ENCODE peak calls at places on chromosomes 4 and X, in seven cellular contexts. One of them, this sample, is unnamed. For H3K4me1, the result is how much of the 10 kb centered on the place peaks cover.

GRCh38 chr4:41865306-41865980 is 69.8 kb upstream of the TMEM33 start:
- DNase-seq in sigmoid colon: no peak
- DNase-seq in heart left ventricle: no peak
- DNase-seq in colonic mucosa: no peak
- DNase-seq in suprapubic skin: no peak
- DNase-seq in NT2/D1: no peak
- DNase-seq in uterus: no peak
- DNase-seq in this sample: no peak

GRCh38 chr4:53313510-53313909 is 52.4 kb downstream of the SCFD2 start:
- DNase-seq in heart left ventricle: no peak
- DNase-seq in uterus: no peak
- DNase-seq in sigmoid colon: no peak
- DNase-seq in colonic mucosa: no peak
- DNase-seq in suprapubic skin: no peak
- DNase-seq in NT2/D1: peak
- DNase-seq in this sample: no peak

GRCh38 chr4:105998210-105998609 is 102.9 kb downstream of the NPNT start:
- DNase-seq in suprapubic skin: no peak
- DNase-seq in uterus: no peak
- DNase-seq in heart left ventricle: no peak
- DNase-seq in sigmoid colon: no peak
- DNase-seq in colonic mucosa: peak
- DNase-seq in NT2/D1: no peak
- DNase-seq in this sample: no peak

GRCh38 chrX:46676399-46677351 is 82.2 kb downstream of the SLC9A7 start:
- DNase-seq in sigmoid colon: no peak
- DNase-seq in colonic mucosa: no peak
- DNase-seq in uterus: no peak
- DNase-seq in heart left ventricle: no peak
- DNase-seq in suprapubic skin: no peak
- DNase-seq in NT2/D1: no peak
- DNase-seq in this sample: no peak

GRCh38 chr4:143482753-143483362 is 30.6 kb upstream of the SMARCA5 start:
- DNase-seq in colonic mucosa: no peak
- DNase-seq in NT2/D1: peak
- DNase-seq in uterus: no peak
- DNase-seq in sigmoid colon: no peak
- DNase-seq in suprapubic skin: no peak
- DNase-seq in heart left ventricle: peak
- DNase-seq in this sample: no peak

GRCh38 chrX:10199212-10199611 is 42.4 kb downstream of the CLCN4 start:
- DNase-seq in heart left ventricle: peak
- DNase-seq in sigmoid colon: peak
- DNase-seq in uterus: no peak
- DNase-seq in NT2/D1: no peak
- DNase-seq in colonic mucosa: no peak
- DNase-seq in suprapubic skin: no peak
- DNase-seq in this sample: no peak

GRCh38 chr4:146640459-146641061 is 1.9 kb downstream of the POU4F2 start:
- DNase-seq in colonic mucosa: no peak
- DNase-seq in uterus: no peak
- DNase-seq in sigmoid colon: no peak
- DNase-seq in NT2/D1: no peak
- DNase-seq in suprapubic skin: no peak
- DNase-seq in heart left ventricle: no peak
- DNase-seq in this sample: no peak

GRCh38 chr4:100189820-100190642 is at the start of gene DDIT4L:
- DNase-seq in heart left ventricle: no peak
- DNase-seq in colonic mucosa: peak
- DNase-seq in uterus: peak
- DNase-seq in suprapubic skin: peak
- DNase-seq in NT2/D1: no peak
- DNase-seq in sigmoid colon: peak
- DNase-seq in this sample: peak

GRCh38 chrX:110847334-110847733 is 51.7 kb upstream of the CHRDL1 start:
- DNase-seq in colonic mucosa: peak
- DNase-seq in NT2/D1: peak
- DNase-seq in sigmoid colon: no peak
- DNase-seq in suprapubic skin: no peak
- DNase-seq in heart left ventricle: no peak
- DNase-seq in uterus: no peak
- DNase-seq in this sample: no peak

GRCh38 chr4:80926446-80926845 is 104.1 kb upstream of the BMP3 start:
- DNase-seq in heart left ventricle: no peak
- DNase-seq in suprapubic skin: no peak
- DNase-seq in uterus: no peak
- DNase-seq in NT2/D1: no peak
- DNase-seq in sigmoid colon: no peak
- DNase-seq in colonic mucosa: no peak
- DNase-seq in this sample: no peak

GRCh38 chr4:152243890-152244595 is 291.8 kb downstream of the FBXW7 start:
- DNase-seq in heart left ventricle: peak
- DNase-seq in NT2/D1: no peak
- DNase-seq in colonic mucosa: peak
- DNase-seq in sigmoid colon: no peak
- DNase-seq in suprapubic skin: no peak
- DNase-seq in uterus: no peak
- DNase-seq in this sample: no peak

GRCh38 chr4:80017125-80017854 is 55.7 kb downstream of the ANTXR2 start:
- DNase-seq in sigmoid colon: no peak
- DNase-seq in uterus: no peak
- DNase-seq in colonic mucosa: no peak
- DNase-seq in heart left ventricle: no peak
- DNase-seq in NT2/D1: no peak
- DNase-seq in suprapubic skin: no peak
- DNase-seq in this sample: no peak

DNA sequence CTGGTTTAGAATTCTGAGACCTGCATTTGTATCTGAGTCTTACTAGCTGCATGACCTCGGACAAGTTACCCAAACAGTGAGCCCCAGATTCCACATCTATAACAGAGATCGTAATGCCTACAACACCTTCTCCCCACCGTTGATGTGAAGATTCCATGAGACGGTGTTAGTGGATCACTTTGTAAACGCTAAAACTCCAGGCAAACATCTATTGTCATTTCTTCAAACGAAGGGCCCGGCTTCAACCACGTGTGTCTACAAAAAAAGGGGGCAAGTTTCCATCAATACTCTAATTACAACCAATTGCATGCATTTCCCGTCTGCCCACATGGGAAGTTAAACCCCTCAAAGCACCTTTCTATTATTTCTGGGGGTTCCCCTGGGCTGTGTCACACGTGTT is 99.1 kb upstream of the ENPP6 start:
- DNase-seq in heart left ventricle: no peak
- DNase-seq in sigmoid colon: no peak
- DNase-seq in suprapubic skin: no peak
- DNase-seq in uterus: no peak
- DNase-seq in colonic mucosa: peak
- DNase-seq in NT2/D1: no peak
- DNase-seq in this sample: no peak
- H3K4me1 ChIP-seq in heart left ventricle: under half
- H3K4me1 ChIP-seq in sigmoid colon: under half
- H3K4me1 ChIP-seq in suprapubic skin: under half
- H3K4me1 ChIP-seq in uterus: under half
- H3K4me1 ChIP-seq in colonic mucosa: under half
- H3K4me1 ChIP-seq in NT2/D1: under half
- H3K4me1 ChIP-seq in this sample: under half

GRCh38 chrX:78104447-78105176 is 564 bp downstream of the PGK1 start:
- DNase-seq in sigmoid colon: peak
- DNase-seq in NT2/D1: no peak
- DNase-seq in uterus: peak
- DNase-seq in colonic mucosa: peak
- DNase-seq in suprapubic skin: peak
- DNase-seq in heart left ventricle: peak
- DNase-seq in this sample: peak
- H3K4me1 ChIP-seq in sigmoid colon: under half
- H3K4me1 ChIP-seq in NT2/D1: under half
- H3K4me1 ChIP-seq in uterus: under half
- H3K4me1 ChIP-seq in colonic mucosa: under half
- H3K4me1 ChIP-seq in suprapubic skin: under half
- H3K4me1 ChIP-seq in heart left ventricle: under half
- H3K4me1 ChIP-seq in this sample: under half

DNA sequence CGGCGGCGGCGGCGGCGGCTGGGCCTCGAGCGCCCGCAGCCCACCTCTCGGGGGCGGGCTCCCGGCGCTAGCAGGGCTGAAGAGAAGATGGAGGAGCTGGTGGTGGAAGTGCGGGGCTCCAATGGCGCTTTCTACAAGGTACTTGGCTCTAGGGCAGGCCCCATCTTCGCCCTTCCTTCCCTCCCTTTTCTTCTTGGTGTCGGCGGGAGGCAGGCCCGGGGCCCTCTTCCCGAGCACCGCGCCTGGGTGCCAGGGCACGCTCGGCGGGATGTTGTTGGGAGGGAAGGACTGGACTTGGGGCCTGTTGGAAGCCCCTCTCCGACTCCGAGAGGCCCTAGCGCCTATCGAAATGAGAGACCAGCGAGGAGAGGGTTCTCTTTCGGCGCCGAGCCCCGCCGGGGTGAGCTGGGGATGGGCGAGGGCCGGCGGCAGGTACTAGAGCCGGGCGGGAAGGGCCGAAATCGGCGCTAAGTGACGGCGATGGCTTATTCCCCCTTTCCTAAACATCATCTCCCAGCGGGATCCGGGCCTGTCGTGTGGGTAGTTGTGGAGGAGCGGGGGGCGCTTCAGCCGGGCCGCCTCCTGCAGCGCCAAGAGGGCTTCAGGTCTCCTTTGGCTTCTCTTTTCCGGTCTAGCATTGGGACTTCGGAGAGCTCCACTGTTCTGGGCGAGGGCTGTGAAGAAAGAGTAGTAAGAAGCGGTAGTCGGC is 528 bp downstream of the FMR1 start:
- DNase-seq in heart left ventricle: peak
- DNase-seq in sigmoid colon: peak
- DNase-seq in uterus: peak
- DNase-seq in NT2/D1: no peak
- DNase-seq in suprapubic skin: peak
- DNase-seq in colonic mucosa: peak
- DNase-seq in this sample: peak
- H3K4me1 ChIP-seq in heart left ventricle: under half
- H3K4me1 ChIP-seq in sigmoid colon: under half
- H3K4me1 ChIP-seq in uterus: under half
- H3K4me1 ChIP-seq in NT2/D1: under half
- H3K4me1 ChIP-seq in suprapubic skin: under half
- H3K4me1 ChIP-seq in colonic mucosa: under half
- H3K4me1 ChIP-seq in this sample: under half

GRCh38 chrX:71617742-71618141 is 569 bp downstream of the CXCR3 start:
- DNase-seq in NT2/D1: no peak
- DNase-seq in uterus: no peak
- DNase-seq in heart left ventricle: no peak
- DNase-seq in sigmoid colon: no peak
- DNase-seq in colonic mucosa: no peak
- DNase-seq in suprapubic skin: no peak
- DNase-seq in this sample: no peak

GRCh38 chrX:71618303-71618721 is at the start of gene CXCR3:
- DNase-seq in colonic mucosa: no peak
- DNase-seq in sigmoid colon: no peak
- DNase-seq in suprapubic skin: no peak
- DNase-seq in NT2/D1: no peak
- DNase-seq in uterus: no peak
- DNase-seq in heart left ventricle: peak
- DNase-seq in this sample: no peak

GRCh38 chrX:71616672-71617529 is 1.4 kb downstream of the CXCR3 start:
- DNase-seq in heart left ventricle: no peak
- DNase-seq in sigmoid colon: no peak
- DNase-seq in NT2/D1: no peak
- DNase-seq in colonic mucosa: peak
- DNase-seq in uterus: no peak
- DNase-seq in suprapubic skin: no peak
- DNase-seq in this sample: no peak

GRCh38 chrX:71615056-71615455 is 3.3 kb downstream of the CXCR3 start:
- DNase-seq in sigmoid colon: peak
- DNase-seq in uterus: no peak
- DNase-seq in heart left ventricle: no peak
- DNase-seq in NT2/D1: no peak
- DNase-seq in colonic mucosa: no peak
- DNase-seq in suprapubic skin: no peak
- DNase-seq in this sample: no peak

GRCh38 chrX:71615954-71616353 is 2.4 kb downstream of the CXCR3 start:
- DNase-seq in colonic mucosa: no peak
- DNase-seq in NT2/D1: no peak
- DNase-seq in heart left ventricle: no peak
- DNase-seq in sigmoid colon: peak
- DNase-seq in suprapubic skin: no peak
- DNase-seq in uterus: no peak
- DNase-seq in this sample: no peak
- H3K4me1 ChIP-seq in colonic mucosa: under half
- H3K4me1 ChIP-seq in NT2/D1: under half
- H3K4me1 ChIP-seq in heart left ventricle: under half
- H3K4me1 ChIP-seq in sigmoid colon: under half
- H3K4me1 ChIP-seq in suprapubic skin: under half
- H3K4me1 ChIP-seq in uterus: under half
- H3K4me1 ChIP-seq in this sample: under half

GRCh38 chr4:175418511-175418910 is 393.6 kb downstream of the GPM6A start:
- DNase-seq in sigmoid colon: no peak
- DNase-seq in suprapubic skin: no peak
- DNase-seq in NT2/D1: no peak
- DNase-seq in colonic mucosa: no peak
- DNase-seq in uterus: no peak
- DNase-seq in heart left ventricle: no peak
- DNase-seq in this sample: no peak
- H3K4me1 ChIP-seq in sigmoid colon: under half
- H3K4me1 ChIP-seq in suprapubic skin: under half
- H3K4me1 ChIP-seq in NT2/D1: under half
- H3K4me1 ChIP-seq in colonic mucosa: under half
- H3K4me1 ChIP-seq in uterus: under half
- H3K4me1 ChIP-seq in heart left ventricle: under half
- H3K4me1 ChIP-seq in this sample: under half

GRCh38 chrX:94302446-94302845 is 628.4 kb downstream of the FAM133A start:
- DNase-seq in NT2/D1: no peak
- DNase-seq in heart left ventricle: no peak
- DNase-seq in sigmoid colon: no peak
- DNase-seq in uterus: no peak
- DNase-seq in suprapubic skin: no peak
- DNase-seq in colonic mucosa: no peak
- DNase-seq in this sample: no peak
- H3K4me1 ChIP-seq in NT2/D1: under half
- H3K4me1 ChIP-seq in heart left ventricle: under half
- H3K4me1 ChIP-seq in sigmoid colon: under half
- H3K4me1 ChIP-seq in uterus: under half
- H3K4me1 ChIP-seq in suprapubic skin: under half
- H3K4me1 ChIP-seq in colonic mucosa: under half
- H3K4me1 ChIP-seq in this sample: under half

DNA sequence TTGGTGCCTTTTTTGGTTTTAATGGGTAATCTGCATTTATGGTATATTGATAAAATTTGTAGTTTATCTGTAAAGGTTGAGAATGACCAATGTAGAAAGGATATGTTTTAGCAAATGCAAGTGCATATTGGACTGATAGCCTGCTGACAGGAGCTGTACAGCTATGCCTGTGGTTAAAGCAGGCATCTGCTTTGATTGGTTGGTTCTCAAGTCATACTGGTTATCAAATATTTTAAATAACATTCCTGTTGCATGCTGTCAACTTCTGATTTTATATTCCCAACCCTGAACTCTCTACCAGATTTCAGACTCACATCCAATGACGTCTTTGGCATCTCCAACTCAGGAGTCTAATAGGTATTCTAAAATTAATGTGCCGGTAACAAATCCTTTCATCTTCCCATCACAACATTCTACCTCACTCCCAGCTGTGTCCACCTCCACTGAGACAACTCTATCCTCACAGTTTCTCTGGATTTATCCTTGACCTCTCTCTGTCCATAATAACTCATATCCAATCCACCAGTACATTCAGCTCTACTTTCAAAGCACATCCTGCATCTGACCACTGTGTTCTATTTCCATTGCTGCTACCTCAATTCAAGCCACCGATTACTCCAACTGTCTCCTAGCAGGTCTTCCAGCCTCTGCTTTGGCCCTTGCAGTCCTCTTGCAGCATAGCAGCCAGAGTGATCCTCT is 125.7 kb downstream of the CAMK2D start:
- DNase-seq in sigmoid colon: no peak
- DNase-seq in heart left ventricle: peak
- DNase-seq in colonic mucosa: no peak
- DNase-seq in uterus: no peak
- DNase-seq in suprapubic skin: no peak
- DNase-seq in NT2/D1: no peak
- DNase-seq in this sample: no peak
- H3K4me1 ChIP-seq in sigmoid colon: half or more
- H3K4me1 ChIP-seq in heart left ventricle: under half
- H3K4me1 ChIP-seq in colonic mucosa: under half
- H3K4me1 ChIP-seq in uterus: under half
- H3K4me1 ChIP-seq in suprapubic skin: under half
- H3K4me1 ChIP-seq in NT2/D1: under half
- H3K4me1 ChIP-seq in this sample: under half